ENCODE peak calls at places on chromosomes 12 and 14, in five cellular contexts. A, P, O, E and D are unnamed samples.

GRCh38 chr12:6954316-6954710 is 3.2 kb downstream of the PTPN6 start:
- DNase-seq in A (no peak), P (no peak), O (no peak), E (no peak), D (no peak)

GRCh38 chr12:108724054-108724889 is 7.0 kb downstream of the CORO1C start:
- DNase-seq in A (no peak), P (no peak), O (peak; percentile 65), E (no peak), D (no peak)

GRCh38 chr12:105524961-105525360 is 194.5 kb downstream of the C12orf75 start:
- DNase-seq in A (no peak), P (no peak), O (no peak), E (no peak), D (no peak)

GRCh38 chr12:32470936-32471335 is 71.6 kb downstream of the FGD4 start:
- DNase-seq in A (peak; percentile 18), P (no peak), O (no peak), E (no peak), D (no peak)

GRCh38 chr14:75234173-75234855 is 44.3 kb upstream of the FOS start:
- DNase-seq in A (no peak), P (no peak), O (no peak), E (peak; percentile 89), D (peak; percentile 75)

GRCh38 chr12:118356809-118357326 is 15.8 kb downstream of the TAOK3 start:
- DNase-seq in A (no peak), P (no peak), O (peak; percentile 66), E (peak; percentile 70), D (no peak)

GRCh38 chr14:96264850-96265249 is 8.8 kb downstream of the BDKRB1 start:
- DNase-seq in A (peak; percentile 12), P (no peak), O (no peak), E (no peak), D (no peak)

GRCh38 chr12:1204581-1205121 is 213.6 kb downstream of the ERC1 start:
- DNase-seq in A (no peak), P (no peak), O (peak; percentile 87), E (no peak), D (no peak)

GRCh38 chr14:94237046-94237445 is 56.0 kb downstream of the SERPINA10 start:
- DNase-seq in A (no peak), P (no peak), O (no peak), E (no peak), D (no peak)

GRCh38 chr12:25734529-25735180 is 181.6 kb upstream of the LMNTD1 start:
- DNase-seq in A (no peak), P (no peak), O (no peak), E (no peak), D (no peak)

GRCh38 chr14:65382586-65382985 is 29.9 kb upstream of the FUT8 start:
- DNase-seq in A (no peak), P (no peak), O (no peak), E (no peak), D (no peak)

GRCh38 chr12:3727877-3728632 is 24.9 kb downstream of the CRACR2A start:
- DNase-seq in A (no peak), P (no peak), O (peak; percentile 63), E (no peak), D (no peak)